ENCODE peak calls at places on chromosome 13, in ten cellular contexts. One of them, this sample, is unnamed.

GRCh38 chr13:110615005-110615321 is 382 bp upstream of the NAXD start:
- DNase-seq in AG09319: no peak
- DNase-seq in foreskin fibroblast: no peak
- DNase-seq in CD4-positive, alpha-beta T cell: no peak
- DNase-seq in stimulated activated CD8-positive, alpha-beta memory T cell treated with anti-CD3 and anti-CD28 coated beads, Interleukin-7, amount 100 ng/mL, for 48 hours: no peak
- DNase-seq in activated T-cell treated with anti-CD3 and anti-CD28 coated beads, Interleukin-2, amount 50 U/mL, for 1 hour: no peak
- DNase-seq in WTC11: no peak
- DNase-seq in NCI-H2029: no peak
- DNase-seq in SHP77: no peak
- DNase-seq in GM12865: no peak
- DNase-seq in this sample: no peak

GRCh38 chr13:46668302-46668720 is 115.3 kb downstream of the LRCH1 start:
- DNase-seq in AG09319: peak
- DNase-seq in foreskin fibroblast: peak
- DNase-seq in CD4-positive, alpha-beta T cell: no peak
- DNase-seq in stimulated activated CD8-positive, alpha-beta memory T cell treated with anti-CD3 and anti-CD28 coated beads, Interleukin-7, amount 100 ng/mL, for 48 hours: no peak
- DNase-seq in activated T-cell treated with anti-CD3 and anti-CD28 coated beads, Interleukin-2, amount 50 U/mL, for 1 hour: no peak
- DNase-seq in WTC11: no peak
- DNase-seq in NCI-H2029: no peak
- DNase-seq in SHP77: no peak
- DNase-seq in GM12865: peak
- DNase-seq in this sample: no peak

GRCh38 chr13:102286326-102286725 is 115.5 kb downstream of the FGF14 start:
- DNase-seq in AG09319: peak
- DNase-seq in foreskin fibroblast: peak
- DNase-seq in CD4-positive, alpha-beta T cell: no peak
- DNase-seq in stimulated activated CD8-positive, alpha-beta memory T cell treated with anti-CD3 and anti-CD28 coated beads, Interleukin-7, amount 100 ng/mL, for 48 hours: no peak
- DNase-seq in activated T-cell treated with anti-CD3 and anti-CD28 coated beads, Interleukin-2, amount 50 U/mL, for 1 hour: no peak
- DNase-seq in WTC11: no peak
- DNase-seq in NCI-H2029: no peak
- DNase-seq in SHP77: no peak
- DNase-seq in GM12865: no peak
- DNase-seq in this sample: no peak

GRCh38 chr13:44452418-44452817 is 78.8 kb downstream of the SERP2 start:
- DNase-seq in AG09319: no peak
- DNase-seq in foreskin fibroblast: no peak
- DNase-seq in CD4-positive, alpha-beta T cell: no peak
- DNase-seq in stimulated activated CD8-positive, alpha-beta memory T cell treated with anti-CD3 and anti-CD28 coated beads, Interleukin-7, amount 100 ng/mL, for 48 hours: no peak
- DNase-seq in activated T-cell treated with anti-CD3 and anti-CD28 coated beads, Interleukin-2, amount 50 U/mL, for 1 hour: no peak
- DNase-seq in WTC11: no peak
- DNase-seq in NCI-H2029: no peak
- DNase-seq in SHP77: no peak
- DNase-seq in GM12865: no peak
- DNase-seq in this sample: no peak

GRCh38 chr13:27355894-27356293 is 68.5 kb upstream of the GTF3A start:
- DNase-seq in AG09319: no peak
- DNase-seq in foreskin fibroblast: no peak
- DNase-seq in CD4-positive, alpha-beta T cell: no peak
- DNase-seq in stimulated activated CD8-positive, alpha-beta memory T cell treated with anti-CD3 and anti-CD28 coated beads, Interleukin-7, amount 100 ng/mL, for 48 hours: no peak
- DNase-seq in activated T-cell treated with anti-CD3 and anti-CD28 coated beads, Interleukin-2, amount 50 U/mL, for 1 hour: no peak
- DNase-seq in WTC11: peak
- DNase-seq in NCI-H2029: no peak
- DNase-seq in SHP77: no peak
- DNase-seq in GM12865: no peak
- DNase-seq in this sample: no peak

GRCh38 chr13:110044521-110045200 is 258.3 kb upstream of the IRS2 start:
- DNase-seq in AG09319: peak
- DNase-seq in foreskin fibroblast: peak
- DNase-seq in CD4-positive, alpha-beta T cell: no peak
- DNase-seq in stimulated activated CD8-positive, alpha-beta memory T cell treated with anti-CD3 and anti-CD28 coated beads, Interleukin-7, amount 100 ng/mL, for 48 hours: no peak
- DNase-seq in activated T-cell treated with anti-CD3 and anti-CD28 coated beads, Interleukin-2, amount 50 U/mL, for 1 hour: no peak
- DNase-seq in WTC11: no peak
- DNase-seq in NCI-H2029: no peak
- DNase-seq in SHP77: no peak
- DNase-seq in GM12865: no peak
- DNase-seq in this sample: peak

GRCh38 chr13:35818577-35819165 is 312.5 kb downstream of the DCLK1 start:
- DNase-seq in AG09319: peak
- DNase-seq in foreskin fibroblast: no peak
- DNase-seq in CD4-positive, alpha-beta T cell: no peak
- DNase-seq in stimulated activated CD8-positive, alpha-beta memory T cell treated with anti-CD3 and anti-CD28 coated beads, Interleukin-7, amount 100 ng/mL, for 48 hours: no peak
- DNase-seq in activated T-cell treated with anti-CD3 and anti-CD28 coated beads, Interleukin-2, amount 50 U/mL, for 1 hour: no peak
- DNase-seq in WTC11: no peak
- DNase-seq in NCI-H2029: peak
- DNase-seq in SHP77: no peak
- DNase-seq in GM12865: peak
- DNase-seq in this sample: peak

GRCh38 chr13:42548731-42549554 is 25.0 kb upstream of the TNFSF11 start:
- DNase-seq in AG09319: no peak
- DNase-seq in foreskin fibroblast: no peak
- DNase-seq in CD4-positive, alpha-beta T cell: no peak
- DNase-seq in stimulated activated CD8-positive, alpha-beta memory T cell treated with anti-CD3 and anti-CD28 coated beads, Interleukin-7, amount 100 ng/mL, for 48 hours: no peak
- DNase-seq in activated T-cell treated with anti-CD3 and anti-CD28 coated beads, Interleukin-2, amount 50 U/mL, for 1 hour: no peak
- DNase-seq in WTC11: no peak
- DNase-seq in NCI-H2029: no peak
- DNase-seq in SHP77: no peak
- DNase-seq in GM12865: peak
- DNase-seq in this sample: no peak

GRCh38 chr13:73765651-73766384 is 368.4 kb downstream of the KLF12 start:
- DNase-seq in AG09319: no peak
- DNase-seq in foreskin fibroblast: no peak
- DNase-seq in CD4-positive, alpha-beta T cell: peak
- DNase-seq in stimulated activated CD8-positive, alpha-beta memory T cell treated with anti-CD3 and anti-CD28 coated beads, Interleukin-7, amount 100 ng/mL, for 48 hours: peak
- DNase-seq in activated T-cell treated with anti-CD3 and anti-CD28 coated beads, Interleukin-2, amount 50 U/mL, for 1 hour: peak
- DNase-seq in WTC11: peak
- DNase-seq in NCI-H2029: peak
- DNase-seq in SHP77: peak
- DNase-seq in GM12865: peak
- DNase-seq in this sample: peak

GRCh38 chr13:73751290-73751689 is 382.9 kb downstream of the KLF12 start:
- DNase-seq in AG09319: no peak
- DNase-seq in foreskin fibroblast: no peak
- DNase-seq in CD4-positive, alpha-beta T cell: no peak
- DNase-seq in stimulated activated CD8-positive, alpha-beta memory T cell treated with anti-CD3 and anti-CD28 coated beads, Interleukin-7, amount 100 ng/mL, for 48 hours: no peak
- DNase-seq in activated T-cell treated with anti-CD3 and anti-CD28 coated beads, Interleukin-2, amount 50 U/mL, for 1 hour: no peak
- DNase-seq in WTC11: no peak
- DNase-seq in NCI-H2029: no peak
- DNase-seq in SHP77: no peak
- DNase-seq in GM12865: no peak
- DNase-seq in this sample: no peak

GRCh38 chr13:77717508-77717907 is 20.0 kb downstream of the SLAIN1 start:
- DNase-seq in AG09319: no peak
- DNase-seq in foreskin fibroblast: no peak
- DNase-seq in CD4-positive, alpha-beta T cell: no peak
- DNase-seq in stimulated activated CD8-positive, alpha-beta memory T cell treated with anti-CD3 and anti-CD28 coated beads, Interleukin-7, amount 100 ng/mL, for 48 hours: no peak
- DNase-seq in activated T-cell treated with anti-CD3 and anti-CD28 coated beads, Interleukin-2, amount 50 U/mL, for 1 hour: no peak
- DNase-seq in WTC11: no peak
- DNase-seq in NCI-H2029: no peak
- DNase-seq in SHP77: no peak
- DNase-seq in GM12865: no peak
- DNase-seq in this sample: no peak

GRCh38 chr13:23632741-23633140 is 62.5 kb downstream of the TNFRSF19 start:
- DNase-seq in AG09319: no peak
- DNase-seq in foreskin fibroblast: no peak
- DNase-seq in CD4-positive, alpha-beta T cell: no peak
- DNase-seq in stimulated activated CD8-positive, alpha-beta memory T cell treated with anti-CD3 and anti-CD28 coated beads, Interleukin-7, amount 100 ng/mL, for 48 hours: no peak
- DNase-seq in activated T-cell treated with anti-CD3 and anti-CD28 coated beads, Interleukin-2, amount 50 U/mL, for 1 hour: no peak
- DNase-seq in WTC11: no peak
- DNase-seq in NCI-H2029: no peak
- DNase-seq in SHP77: no peak
- DNase-seq in GM12865: no peak
- DNase-seq in this sample: no peak

GRCh38 chr13:100440756-100441421 is 147.7 kb downstream of the GGACT start:
- DNase-seq in AG09319: no peak
- DNase-seq in foreskin fibroblast: peak
- DNase-seq in CD4-positive, alpha-beta T cell: no peak
- DNase-seq in stimulated activated CD8-positive, alpha-beta memory T cell treated with anti-CD3 and anti-CD28 coated beads, Interleukin-7, amount 100 ng/mL, for 48 hours: no peak
- DNase-seq in activated T-cell treated with anti-CD3 and anti-CD28 coated beads, Interleukin-2, amount 50 U/mL, for 1 hour: no peak
- DNase-seq in WTC11: no peak
- DNase-seq in NCI-H2029: no peak
- DNase-seq in SHP77: no peak
- DNase-seq in GM12865: no peak
- DNase-seq in this sample: no peak

GRCh38 chr13:105721056-105721455 is 814.4 kb downstream of the EFNB2 start:
- DNase-seq in AG09319: no peak
- DNase-seq in foreskin fibroblast: peak
- DNase-seq in CD4-positive, alpha-beta T cell: no peak
- DNase-seq in stimulated activated CD8-positive, alpha-beta memory T cell treated with anti-CD3 and anti-CD28 coated beads, Interleukin-7, amount 100 ng/mL, for 48 hours: no peak
- DNase-seq in activated T-cell treated with anti-CD3 and anti-CD28 coated beads, Interleukin-2, amount 50 U/mL, for 1 hour: no peak
- DNase-seq in WTC11: no peak
- DNase-seq in NCI-H2029: no peak
- DNase-seq in SHP77: no peak
- DNase-seq in GM12865: no peak
- DNase-seq in this sample: no peak

GRCh38 chr13:51600703-51601102 is 16.4 kb downstream of the WDFY2 start:
- DNase-seq in AG09319: no peak
- DNase-seq in foreskin fibroblast: no peak
- DNase-seq in CD4-positive, alpha-beta T cell: no peak
- DNase-seq in stimulated activated CD8-positive, alpha-beta memory T cell treated with anti-CD3 and anti-CD28 coated beads, Interleukin-7, amount 100 ng/mL, for 48 hours: no peak
- DNase-seq in activated T-cell treated with anti-CD3 and anti-CD28 coated beads, Interleukin-2, amount 50 U/mL, for 1 hour: no peak
- DNase-seq in WTC11: no peak
- DNase-seq in NCI-H2029: no peak
- DNase-seq in SHP77: no peak
- DNase-seq in GM12865: no peak
- DNase-seq in this sample: no peak